ENCODE peak calls at places on chromosomes 3 and 15, in seven cellular contexts. W is GM12878, A is GM12892, Q is K562, F is H1, U is SK-N-SH, Y is HepG2. Z is an unnamed sample.
A peak's percentile ranks its signal among the peaks of the same experiment; 100 is the strongest.

GRCh38 chr3:147419062-147419701 is 10.0 kb downstream of the ZIC1 start:
- DNase-seq in W (no peak), A (no peak), Q (peak; percentile 60), F (peak; percentile 94), U (peak; percentile 65), Y (no peak), Z (no peak)

GRCh38 chr3:53151870-53152269 is 9.1 kb upstream of the PRKCD start:
- DNase-seq in W (no peak), A (no peak), Q (no peak), F (no peak), U (no peak), Y (no peak), Z (no peak)

GRCh38 chr15:55267401-55268053 is 22.1 kb downstream of the RAB27A start:
- DNase-seq in W (no peak), A (no peak), Q (peak; percentile 38), F (no peak), U (peak; percentile 32), Y (no peak), Z (no peak)

GRCh38 chr3:151308089-151308488 is 8.5 kb downstream of the GPR87 start:
- DNase-seq in W (no peak), A (no peak), Q (no peak), F (no peak), U (no peak), Y (no peak), Z (no peak)

GRCh38 chr15:57667171-57667924 is 39.2 kb upstream of the POLR2M start:
- DNase-seq in W (no peak), A (no peak), Q (peak; percentile 9), F (no peak), U (peak; percentile 42), Y (peak; percentile 16), Z (no peak)

GRCh38 chr3:16888785-16889607 is 4.2 kb downstream of the PLCL2 start:
- DNase-seq in W (peak; percentile 53), A (no peak), Q (no peak), F (no peak), U (no peak), Y (no peak), Z (no peak)

GRCh38 chr15:92439311-92439710 is 45.6 kb downstream of the ST8SIA2 start:
- DNase-seq in W (no peak), A (no peak), Q (no peak), F (no peak), U (no peak), Y (no peak), Z (no peak)

GRCh38 chr3:113002676-113003075 is 11.9 kb downstream of the GTPBP8 start:
- DNase-seq in W (no peak), A (no peak), Q (no peak), F (no peak), U (no peak), Y (no peak), Z (no peak)

GRCh38 chr15:31308185-31308639 is 18.4 kb upstream of the KLF13 start:
- DNase-seq in W (no peak), A (peak; percentile 69), Q (no peak), F (peak; percentile 58), U (no peak), Y (no peak), Z (peak; percentile 74)

GRCh38 chr3:136142592-136142991 is 53.5 kb downstream of the MSL2 start:
- DNase-seq in W (no peak), A (no peak), Q (no peak), F (no peak), U (no peak), Y (peak; percentile 43), Z (no peak)

GRCh38 chr3:136818191-136818850 is 605 bp upstream of the SLC35G2 start:
- DNase-seq in W (no peak), A (no peak), Q (peak; percentile 70), F (peak; percentile 61), U (peak; percentile 76), Y (peak; percentile 77), Z (no peak)

GRCh38 chr15:48028712-48029111 is 92.1 kb upstream of the SLC24A5 start:
- DNase-seq in W (no peak), A (no peak), Q (no peak), F (no peak), U (no peak), Y (no peak), Z (no peak)

GRCh38 chr3:176074096-176074495 is 1123.2 kb downstream of the TBL1XR1 start:
- DNase-seq in W (no peak), A (no peak), Q (no peak), F (no peak), U (no peak), Y (no peak), Z (no peak)

GRCh38 chr15:67510597-67511225 is 10.2 kb upstream of the C15orf61 start:
- DNase-seq in W (no peak), A (no peak), Q (no peak), F (no peak), U (no peak), Y (no peak), Z (no peak)

GRCh38 chr3:46395210-46395661 is 11.6 kb downstream of the CCR5AS start:
- DNase-seq in W (no peak), A (no peak), Q (peak; percentile 59), F (no peak), U (no peak), Y (no peak), Z (no peak)

GRCh38 chr3:46396129-46396528 is 10.7 kb downstream of the CCR5AS start:
- DNase-seq in W (peak; percentile 46), A (no peak), Q (no peak), F (no peak), U (no peak), Y (no peak), Z (no peak)

GRCh38 chr3:46397111-46397510 is 9.8 kb downstream of the CCR5AS start:
- DNase-seq in W (no peak), A (no peak), Q (no peak), F (no peak), U (no peak), Y (no peak), Z (no peak)

GRCh38 chr3:46393011-46393410 is 13.9 kb downstream of the CCR5AS start:
- DNase-seq in W (no peak), A (no peak), Q (no peak), F (no peak), U (no peak), Y (no peak), Z (no peak)

DNA sequence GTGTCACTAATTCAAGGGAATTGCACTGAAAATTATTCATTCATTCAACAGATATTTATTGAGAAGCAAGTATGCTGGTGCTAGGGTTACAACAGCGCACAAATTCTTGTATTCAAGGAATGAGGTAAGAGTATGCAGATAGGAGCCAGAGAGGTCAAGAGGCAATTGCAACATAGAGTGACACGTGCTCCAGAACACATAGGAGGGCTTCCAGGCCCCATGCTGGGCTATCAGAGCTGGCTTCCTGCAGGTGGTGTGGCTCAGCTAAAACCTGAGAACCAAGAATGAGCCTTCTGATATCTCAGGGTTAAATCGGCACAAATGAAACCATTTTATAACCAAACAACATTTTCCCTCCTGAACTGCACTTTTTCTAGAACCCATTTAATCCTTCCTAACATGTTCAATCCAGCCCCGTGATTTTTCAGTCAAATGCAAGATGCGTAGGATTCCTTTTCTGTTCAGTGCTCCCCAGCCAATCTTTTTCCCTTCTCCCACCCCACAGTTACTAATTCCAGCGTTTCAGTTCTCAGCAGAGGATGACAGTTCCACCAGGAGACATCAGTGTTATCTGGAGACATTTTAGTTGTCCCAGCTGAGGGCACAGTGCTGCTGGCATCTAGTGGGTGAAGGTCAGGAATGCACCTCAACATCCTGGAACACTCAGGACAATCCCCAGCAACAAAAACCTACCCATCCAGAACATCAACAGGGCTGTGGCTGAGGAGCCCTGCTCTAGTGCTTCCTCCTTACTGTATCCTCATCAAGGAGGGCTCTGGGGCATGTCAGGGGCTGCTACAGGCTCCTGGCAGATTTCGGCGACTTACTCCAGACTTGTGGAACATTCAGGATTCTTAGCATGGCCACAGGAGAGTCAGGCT is 13.1 kb downstream of the CCR5AS start:
- DNase-seq in W (no peak), A (no peak), Q (peak; percentile 57), F (no peak), U (no peak), Y (no peak), Z (no peak)
- TF ChIP-seq POLR2AphosphoS5 in W (no peak), A (no peak), Q (no peak), F (no peak), U (no peak), Y (no peak), Z (no peak)

DNA sequence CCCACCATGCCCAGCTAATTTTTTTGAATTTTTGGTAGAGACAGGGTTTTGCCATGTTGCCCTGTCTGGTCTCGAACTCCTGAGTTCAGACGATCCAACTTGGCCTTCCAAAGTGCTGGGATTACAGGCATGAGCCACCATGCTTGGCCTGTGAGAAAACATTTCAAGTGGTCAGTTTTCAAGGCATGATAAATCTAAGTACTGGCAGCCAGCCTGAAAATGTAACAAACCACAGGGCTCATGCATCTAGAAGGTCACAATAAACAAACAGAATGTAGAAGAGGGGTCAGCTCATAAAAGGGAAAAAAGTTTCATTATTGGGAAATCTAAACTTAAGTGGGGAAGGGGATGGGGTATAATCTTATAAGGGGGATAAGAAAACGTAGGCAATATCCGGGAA is 39.9 kb downstream of the PPCDC start:
- DNase-seq in W (no peak), A (no peak), Q (no peak), F (no peak), U (no peak), Y (no peak), Z (no peak)
- TF ChIP-seq TAF1 in W (no peak), A (no peak), Q (no peak), F (no peak), U (no peak), Y (no peak), Z (no peak)

DNA sequence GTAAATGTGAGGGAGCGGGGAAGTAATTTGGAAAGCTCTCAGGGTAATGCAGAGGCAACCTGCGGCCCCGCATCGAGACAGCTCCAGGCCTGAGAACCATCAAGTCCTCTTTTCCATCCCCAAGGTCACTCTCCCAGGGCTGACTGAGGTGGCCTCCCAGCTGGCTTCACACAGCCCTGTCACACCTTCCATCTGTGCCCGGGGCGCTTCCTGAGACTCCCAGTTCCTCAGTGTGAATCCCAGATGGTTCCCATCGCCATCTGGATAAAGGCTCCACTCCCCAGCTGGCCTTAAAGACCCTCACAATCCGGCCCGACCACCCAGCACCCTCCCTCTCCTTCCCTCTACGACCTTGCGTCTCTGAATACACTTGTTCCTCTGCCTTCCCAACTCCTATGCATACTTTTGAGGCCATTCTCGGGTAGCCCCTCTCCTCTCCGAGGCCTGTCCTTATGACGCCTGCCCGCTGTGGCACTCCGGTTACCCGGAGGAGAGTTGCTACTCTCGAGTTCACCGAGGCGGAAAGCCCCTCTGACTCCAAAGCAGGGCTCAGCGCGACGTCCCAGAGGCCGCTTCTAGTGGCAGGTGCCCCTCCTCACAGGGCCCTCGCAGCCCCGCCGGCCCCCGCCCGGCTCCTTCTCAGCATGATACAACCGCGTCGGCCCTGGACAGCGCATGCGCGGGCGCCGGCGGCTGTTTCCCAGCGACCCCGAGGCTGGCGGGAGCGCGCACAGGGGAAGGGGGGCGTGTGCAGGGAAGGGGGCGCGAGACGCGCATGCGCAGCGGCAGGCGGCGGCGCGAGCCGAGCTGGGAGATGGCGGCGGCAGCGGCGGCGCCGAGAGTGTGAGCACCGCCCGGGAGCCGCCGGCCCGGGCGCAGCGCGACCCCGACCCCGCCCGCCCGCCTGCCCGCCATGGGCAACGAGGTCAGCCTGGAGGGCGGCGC is at the start of gene BSN:
- DNase-seq in W (peak; percentile 42), A (peak; percentile 99), Q (peak; percentile 92), F (peak; percentile 97), U (peak; percentile 100), Y (peak; percentile 80), Z (peak; percentile 99)
- TF ChIP-seq POLR2AphosphoS5 in W (no peak), A (no peak), Q (no peak), F (no peak), U (no peak), Y (peak; percentile 50), Z (no peak)

DNA sequence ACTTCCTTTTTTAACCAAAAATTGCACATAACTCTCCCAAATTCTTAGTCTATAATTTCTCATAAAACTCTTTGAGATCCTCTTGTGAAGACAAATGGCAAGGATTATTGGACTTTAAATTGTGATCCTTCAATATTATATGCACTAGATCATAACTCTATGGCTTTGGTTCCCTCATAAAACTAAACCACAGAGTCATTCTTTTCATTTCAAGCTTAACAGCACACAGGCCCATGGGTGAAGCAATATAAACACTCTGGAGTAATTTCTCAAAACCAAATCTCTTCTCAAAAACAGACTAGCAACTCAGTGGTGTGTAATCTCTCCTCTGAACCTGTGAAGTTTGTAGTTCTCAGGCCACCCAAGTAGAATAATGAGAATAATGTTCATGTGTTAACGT is 171.0 kb upstream of the NECTIN3 start:
- DNase-seq in W (no peak), A (no peak), Q (no peak), F (no peak), U (no peak), Y (no peak), Z (no peak)
- TF ChIP-seq TAF1 in W (no peak), A (no peak), Q (no peak), F (no peak), U (no peak), Y (no peak), Z (no peak)